ENCODE peak calls at places on chromosomes 3 and 15, in eight cellular contexts. One of them, this sample, is unnamed.

GRCh38 chr3:182500294-182500693 is 293.0 kb upstream of the ATP11B start:
- DNase-seq in fibroblast of pulmonary artery: no peak
- DNase-seq in fibroblast of lung: no peak
- DNase-seq in choroid plexus epithelial cell: no peak
- DNase-seq in uterus: no peak
- DNase-seq in epithelial cell of esophagus: no peak
- DNase-seq in AG09309: no peak
- DNase-seq in Caco-2: no peak
- DNase-seq in this sample: no peak

GRCh38 chr3:194182130-194182529 is 46.2 kb downstream of the HES1 start:
- DNase-seq in fibroblast of pulmonary artery: no peak
- DNase-seq in fibroblast of lung: no peak
- DNase-seq in choroid plexus epithelial cell: no peak
- DNase-seq in uterus: no peak
- DNase-seq in epithelial cell of esophagus: no peak
- DNase-seq in AG09309: no peak
- DNase-seq in Caco-2: no peak
- DNase-seq in this sample: no peak

GRCh38 chr3:48709051-48709461 is 8.0 kb downstream of the IP6K2 start:
- DNase-seq in fibroblast of pulmonary artery: no peak
- DNase-seq in fibroblast of lung: no peak
- DNase-seq in choroid plexus epithelial cell: no peak
- DNase-seq in uterus: no peak
- DNase-seq in epithelial cell of esophagus: peak
- DNase-seq in AG09309: no peak
- DNase-seq in Caco-2: no peak
- DNase-seq in this sample: no peak

GRCh38 chr3:132180337-132180791 is 136.8 kb upstream of the ACP3 start:
- DNase-seq in fibroblast of pulmonary artery: peak
- DNase-seq in fibroblast of lung: peak
- DNase-seq in choroid plexus epithelial cell: peak
- DNase-seq in uterus: no peak
- DNase-seq in epithelial cell of esophagus: peak
- DNase-seq in AG09309: peak
- DNase-seq in Caco-2: peak
- DNase-seq in this sample: peak

GRCh38 chr15:34049096-34049495 is 10.1 kb upstream of the AVEN start:
- DNase-seq in fibroblast of pulmonary artery: peak
- DNase-seq in fibroblast of lung: peak
- DNase-seq in choroid plexus epithelial cell: peak
- DNase-seq in uterus: no peak
- DNase-seq in epithelial cell of esophagus: peak
- DNase-seq in AG09309: peak
- DNase-seq in Caco-2: peak
- DNase-seq in this sample: peak

GRCh38 chr3:58111513-58112184 is 99.1 kb downstream of the DNASE1L3 start:
- DNase-seq in fibroblast of pulmonary artery: no peak
- DNase-seq in fibroblast of lung: no peak
- DNase-seq in choroid plexus epithelial cell: no peak
- DNase-seq in uterus: no peak
- DNase-seq in epithelial cell of esophagus: peak
- DNase-seq in AG09309: no peak
- DNase-seq in Caco-2: peak
- DNase-seq in this sample: no peak

GRCh38 chr3:77871436-77871835 is 831.5 kb downstream of the ROBO2 start:
- DNase-seq in fibroblast of pulmonary artery: no peak
- DNase-seq in fibroblast of lung: no peak
- DNase-seq in choroid plexus epithelial cell: peak
- DNase-seq in uterus: no peak
- DNase-seq in epithelial cell of esophagus: peak
- DNase-seq in AG09309: no peak
- DNase-seq in Caco-2: no peak
- DNase-seq in this sample: no peak

GRCh38 chr3:11739712-11740111 is 96.0 kb upstream of the VGLL4 start:
- DNase-seq in fibroblast of pulmonary artery: no peak
- DNase-seq in fibroblast of lung: no peak
- DNase-seq in choroid plexus epithelial cell: no peak
- DNase-seq in uterus: peak
- DNase-seq in epithelial cell of esophagus: no peak
- DNase-seq in AG09309: no peak
- DNase-seq in Caco-2: no peak
- DNase-seq in this sample: no peak

GRCh38 chr3:128170866-128171516 is 17.7 kb downstream of the EEFSEC start:
- DNase-seq in fibroblast of pulmonary artery: peak
- DNase-seq in fibroblast of lung: peak
- DNase-seq in choroid plexus epithelial cell: peak
- DNase-seq in uterus: peak
- DNase-seq in epithelial cell of esophagus: peak
- DNase-seq in AG09309: peak
- DNase-seq in Caco-2: peak
- DNase-seq in this sample: peak

GRCh38 chr3:17081520-17081919 is 196.8 kb downstream of the PLCL2 start:
- DNase-seq in fibroblast of pulmonary artery: no peak
- DNase-seq in fibroblast of lung: no peak
- DNase-seq in choroid plexus epithelial cell: no peak
- DNase-seq in uterus: no peak
- DNase-seq in epithelial cell of esophagus: no peak
- DNase-seq in AG09309: no peak
- DNase-seq in Caco-2: no peak
- DNase-seq in this sample: no peak

GRCh38 chr3:133930341-133930933 is 34.8 kb upstream of the RAB6B start:
- DNase-seq in fibroblast of pulmonary artery: peak
- DNase-seq in fibroblast of lung: peak
- DNase-seq in choroid plexus epithelial cell: peak
- DNase-seq in uterus: no peak
- DNase-seq in epithelial cell of esophagus: peak
- DNase-seq in AG09309: peak
- DNase-seq in Caco-2: peak
- DNase-seq in this sample: peak

GRCh38 chr3:62622553-62623174 is 249.3 kb upstream of the FEZF2 start:
- DNase-seq in fibroblast of pulmonary artery: peak
- DNase-seq in fibroblast of lung: peak
- DNase-seq in choroid plexus epithelial cell: peak
- DNase-seq in uterus: no peak
- DNase-seq in epithelial cell of esophagus: peak
- DNase-seq in AG09309: no peak
- DNase-seq in Caco-2: peak
- DNase-seq in this sample: peak

GRCh38 chr3:179027326-179027900 is 44.2 kb downstream of the ZMAT3 start:
- DNase-seq in fibroblast of pulmonary artery: peak
- DNase-seq in fibroblast of lung: peak
- DNase-seq in choroid plexus epithelial cell: peak
- DNase-seq in uterus: no peak
- DNase-seq in epithelial cell of esophagus: no peak
- DNase-seq in AG09309: no peak
- DNase-seq in Caco-2: no peak
- DNase-seq in this sample: peak

GRCh38 chr15:92900712-92901052 is 558 bp downstream of the CHD2 start:
- DNase-seq in fibroblast of pulmonary artery: no peak
- DNase-seq in fibroblast of lung: peak
- DNase-seq in choroid plexus epithelial cell: no peak
- DNase-seq in uterus: no peak
- DNase-seq in epithelial cell of esophagus: no peak
- DNase-seq in AG09309: no peak
- DNase-seq in Caco-2: no peak
- DNase-seq in this sample: no peak

GRCh38 chr3:24343084-24343783 is 151.4 kb downstream of the THRB start:
- DNase-seq in fibroblast of pulmonary artery: no peak
- DNase-seq in fibroblast of lung: peak
- DNase-seq in choroid plexus epithelial cell: peak
- DNase-seq in uterus: no peak
- DNase-seq in epithelial cell of esophagus: peak
- DNase-seq in AG09309: no peak
- DNase-seq in Caco-2: no peak
- DNase-seq in this sample: peak

GRCh38 chr15:100687532-100688215 is 85.3 kb downstream of the ASB7 start:
- DNase-seq in fibroblast of pulmonary artery: peak
- DNase-seq in fibroblast of lung: peak
- DNase-seq in choroid plexus epithelial cell: peak
- DNase-seq in uterus: peak
- DNase-seq in epithelial cell of esophagus: peak
- DNase-seq in AG09309: peak
- DNase-seq in Caco-2: no peak
- DNase-seq in this sample: peak
- H3K4me3 ChIP-seq in fibroblast of pulmonary artery: peak
- H3K4me3 ChIP-seq in fibroblast of lung: no peak
- H3K4me3 ChIP-seq in choroid plexus epithelial cell: peak
- H3K4me3 ChIP-seq in uterus: no peak
- H3K4me3 ChIP-seq in epithelial cell of esophagus: no peak
- H3K4me3 ChIP-seq in AG09309: peak
- H3K4me3 ChIP-seq in Caco-2: no peak
- H3K4me3 ChIP-seq in this sample: peak

GRCh38 chr3:71131385-71131871 is 452.1 kb downstream of the FOXP1 start:
- DNase-seq in fibroblast of pulmonary artery: no peak
- DNase-seq in fibroblast of lung: no peak
- DNase-seq in choroid plexus epithelial cell: no peak
- DNase-seq in uterus: no peak
- DNase-seq in epithelial cell of esophagus: no peak
- DNase-seq in AG09309: no peak
- DNase-seq in Caco-2: peak
- DNase-seq in this sample: no peak

GRCh38 chr3:71130516-71131384 is 452.8 kb downstream of the FOXP1 start:
- DNase-seq in fibroblast of pulmonary artery: peak
- DNase-seq in fibroblast of lung: peak
- DNase-seq in choroid plexus epithelial cell: peak
- DNase-seq in uterus: peak
- DNase-seq in epithelial cell of esophagus: peak
- DNase-seq in AG09309: peak
- DNase-seq in Caco-2: no peak
- DNase-seq in this sample: peak

GRCh38 chr3:71132995-71133730 is 450.4 kb downstream of the FOXP1 start:
- DNase-seq in fibroblast of pulmonary artery: no peak
- DNase-seq in fibroblast of lung: no peak
- DNase-seq in choroid plexus epithelial cell: no peak
- DNase-seq in uterus: no peak
- DNase-seq in epithelial cell of esophagus: no peak
- DNase-seq in AG09309: no peak
- DNase-seq in Caco-2: no peak
- DNase-seq in this sample: no peak

GRCh38 chr3:71133874-71134273 is 449.7 kb downstream of the FOXP1 start:
- DNase-seq in fibroblast of pulmonary artery: no peak
- DNase-seq in fibroblast of lung: no peak
- DNase-seq in choroid plexus epithelial cell: no peak
- DNase-seq in uterus: no peak
- DNase-seq in epithelial cell of esophagus: no peak
- DNase-seq in AG09309: no peak
- DNase-seq in Caco-2: no peak
- DNase-seq in this sample: no peak

GRCh38 chr3:71131893-71132314 is 451.6 kb downstream of the FOXP1 start:
- DNase-seq in fibroblast of pulmonary artery: no peak
- DNase-seq in fibroblast of lung: no peak
- DNase-seq in choroid plexus epithelial cell: no peak
- DNase-seq in uterus: no peak
- DNase-seq in epithelial cell of esophagus: no peak
- DNase-seq in AG09309: no peak
- DNase-seq in Caco-2: no peak
- DNase-seq in this sample: no peak
- H3K4me3 ChIP-seq in fibroblast of pulmonary artery: no peak
- H3K4me3 ChIP-seq in fibroblast of lung: peak
- H3K4me3 ChIP-seq in choroid plexus epithelial cell: no peak
- H3K4me3 ChIP-seq in uterus: no peak
- H3K4me3 ChIP-seq in epithelial cell of esophagus: no peak
- H3K4me3 ChIP-seq in AG09309: no peak
- H3K4me3 ChIP-seq in Caco-2: no peak
- H3K4me3 ChIP-seq in this sample: no peak

DNA sequence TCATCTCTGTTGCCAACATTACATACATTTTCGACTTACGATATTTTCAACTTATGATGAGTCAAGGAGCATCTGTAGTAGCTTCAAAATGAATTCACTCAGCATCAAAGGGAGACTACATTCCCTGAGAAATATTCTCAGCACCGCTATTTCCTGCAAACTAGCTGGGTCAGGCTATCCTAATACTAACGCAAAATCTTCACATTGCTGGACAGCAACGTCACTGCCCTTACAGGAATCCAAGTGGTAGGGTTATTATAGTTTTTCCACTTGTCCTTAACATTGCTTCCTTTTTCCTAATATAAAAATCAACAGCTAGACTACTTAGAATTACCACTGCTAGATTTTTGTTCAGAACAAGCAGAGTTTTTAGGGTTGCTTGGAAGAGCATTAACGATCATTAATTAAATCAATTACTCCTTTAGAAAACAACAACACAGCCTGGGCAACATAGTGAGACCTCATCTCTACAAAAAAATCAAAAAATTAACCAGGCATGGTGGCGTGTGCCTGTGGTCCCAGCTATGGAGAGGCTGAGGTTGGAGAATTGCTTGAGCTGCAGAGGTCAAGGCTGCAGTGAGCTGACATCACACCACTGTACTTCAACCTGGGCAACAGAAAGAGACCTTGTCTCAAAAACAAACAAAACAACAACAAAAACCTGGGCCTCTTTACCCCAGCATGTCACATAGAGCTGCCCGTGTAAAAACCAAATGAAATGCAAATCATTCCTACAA is 6.9 kb downstream of the ADAM10 start:
- DNase-seq in fibroblast of pulmonary artery: peak
- DNase-seq in fibroblast of lung: peak
- DNase-seq in choroid plexus epithelial cell: peak
- DNase-seq in uterus: no peak
- DNase-seq in epithelial cell of esophagus: no peak
- DNase-seq in AG09309: no peak
- DNase-seq in Caco-2: no peak
- DNase-seq in this sample: peak
- H3K4me3 ChIP-seq in fibroblast of pulmonary artery: no peak
- H3K4me3 ChIP-seq in fibroblast of lung: no peak
- H3K4me3 ChIP-seq in choroid plexus epithelial cell: no peak
- H3K4me3 ChIP-seq in uterus: no peak
- H3K4me3 ChIP-seq in epithelial cell of esophagus: no peak
- H3K4me3 ChIP-seq in AG09309: no peak
- H3K4me3 ChIP-seq in Caco-2: no peak
- H3K4me3 ChIP-seq in this sample: no peak

DNA sequence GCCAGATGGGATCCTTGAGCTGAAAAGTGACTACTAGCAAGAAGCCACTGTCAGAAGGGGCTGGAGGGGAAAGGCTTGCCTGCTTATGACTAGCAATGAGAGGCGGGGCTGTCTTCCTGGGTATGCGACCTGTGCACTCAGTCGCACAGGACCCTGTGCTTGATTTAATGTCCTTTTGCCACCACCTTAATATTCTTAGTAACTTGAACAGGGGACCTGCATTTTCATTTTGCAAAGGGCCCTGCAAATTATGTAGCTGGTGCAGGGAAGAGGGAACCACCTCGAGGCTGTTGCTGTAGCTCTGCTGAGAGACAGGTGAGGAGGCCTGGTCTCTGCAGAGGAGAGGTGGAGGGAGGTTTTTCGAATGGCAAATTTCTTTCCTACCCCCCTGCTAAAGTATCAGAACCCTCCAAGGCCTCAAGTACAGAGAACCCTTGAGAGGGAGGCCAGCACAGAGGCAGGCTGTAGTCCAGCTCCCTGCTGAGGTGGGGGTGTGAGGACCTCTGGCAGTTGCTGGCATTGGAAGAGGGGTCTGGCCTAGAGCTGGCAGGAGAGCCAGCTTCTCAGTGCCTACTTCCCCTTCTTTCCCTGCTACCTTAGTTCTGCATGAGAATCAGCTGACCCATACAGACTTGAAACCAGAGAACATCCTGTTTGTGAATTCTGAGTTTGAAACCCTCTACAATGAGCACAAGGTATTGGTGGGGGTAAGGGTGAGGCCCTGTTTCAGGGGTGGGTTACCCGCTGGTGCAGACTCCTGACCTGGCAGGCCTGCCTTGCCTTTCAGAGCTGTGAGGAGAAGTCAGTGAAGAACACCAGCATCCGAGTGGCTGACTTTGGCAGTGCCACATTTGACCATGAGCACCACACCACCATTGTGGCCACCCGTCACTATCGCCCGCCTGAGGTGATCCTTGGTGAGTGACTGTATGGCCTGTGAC is 11.4 kb downstream of the CLK3 start:
- DNase-seq in fibroblast of pulmonary artery: no peak
- DNase-seq in fibroblast of lung: no peak
- DNase-seq in choroid plexus epithelial cell: no peak
- DNase-seq in uterus: no peak
- DNase-seq in epithelial cell of esophagus: no peak
- DNase-seq in AG09309: no peak
- DNase-seq in Caco-2: no peak
- DNase-seq in this sample: no peak
- H3K4me3 ChIP-seq in fibroblast of pulmonary artery: no peak
- H3K4me3 ChIP-seq in fibroblast of lung: no peak
- H3K4me3 ChIP-seq in choroid plexus epithelial cell: no peak
- H3K4me3 ChIP-seq in uterus: no peak
- H3K4me3 ChIP-seq in epithelial cell of esophagus: no peak
- H3K4me3 ChIP-seq in AG09309: no peak
- H3K4me3 ChIP-seq in Caco-2: no peak
- H3K4me3 ChIP-seq in this sample: no peak

This sample was measured in brain microvascular endothelial cell.